ENCODE peak calls at places on chromosome 1, in eight cellular contexts. T, E, U, X, L, J, D and C are unnamed samples.

GRCh38 chr1:244102471-244102870 is 51.4 kb downstream of the ZBTB18 start:
- DNase-seq in J (no peak), X (no peak), T (no peak), E (no peak), U (no peak), L (no peak), D (no peak), C (no peak)

GRCh38 chr1:15618685-15619525 is 1.6 kb downstream of the DDI2 start:
- DNase-seq in T (no peak), U (peak; percentile 9), L (peak; percentile 91), X (peak; percentile 34), E (peak; percentile 56), D (no peak), J (peak; percentile 21), C (no peak)

GRCh38 chr1:213987422-213987875 is 324 bp upstream of the PROX1 start:
- DNase-seq in X (no peak), E (no peak), T (no peak), J (no peak), D (no peak), U (peak; percentile 30), L (no peak), C (no peak)

GRCh38 chr1:73998348-73998959 is 199.5 kb downstream of the LRRIQ3 start:
- DNase-seq in U (peak; percentile 50), L (peak; percentile 53), D (no peak), E (peak; percentile 5), X (no peak), J (peak; percentile 37), T (no peak), C (no peak)

GRCh38 chr1:182092336-182092735 is 30.8 kb upstream of the ZNF648 start:
- DNase-seq in U (no peak), X (no peak), E (no peak), D (no peak), J (peak; percentile 84), L (no peak), T (no peak), C (no peak)

GRCh38 chr1:29785554-29785953 is 549.2 kb downstream of the PTPRU start:
- DNase-seq in E (no peak), X (no peak), L (no peak), D (no peak), T (no peak), U (no peak), J (no peak), C (no peak)

GRCh38 chr1:19643602-19644419 is at the start of gene NBL1:
- DNase-seq in T (peak; percentile 83), J (peak; percentile 69), D (peak; percentile 89), U (peak; percentile 52), L (peak; percentile 76), E (peak; percentile 36), X (peak; percentile 55), C (peak; percentile 68)

GRCh38 chr1:9909222-9910046 is 635 bp downstream of the CTNNBIP1 start:
- DNase-seq in X (no peak), J (peak; percentile 36), T (peak; percentile 48), L (peak; percentile 74), E (no peak), U (peak; percentile 59), D (peak; percentile 74), C (peak; percentile 14)

GRCh38 chr1:54237656-54238055 is 37.7 kb downstream of the MRPL37 start:
- DNase-seq in J (peak; percentile 44), L (no peak), E (no peak), U (no peak), D (no peak), X (no peak), T (no peak), C (no peak)

GRCh38 chr1:226702957-226703831 is 35.9 kb downstream of the ITPKB start:
- DNase-seq in L (peak; percentile 34), D (peak; percentile 85), E (peak; percentile 15), U (peak; percentile 84), X (peak; percentile 54), J (peak; percentile 84), T (peak; percentile 78), C (peak; percentile 81)
- TF ChIP-seq CTCF in L (no peak), D (no peak), E (no peak), U (no peak), X (peak; percentile 32), J (no peak), T (no peak), C (no peak)

DNA sequence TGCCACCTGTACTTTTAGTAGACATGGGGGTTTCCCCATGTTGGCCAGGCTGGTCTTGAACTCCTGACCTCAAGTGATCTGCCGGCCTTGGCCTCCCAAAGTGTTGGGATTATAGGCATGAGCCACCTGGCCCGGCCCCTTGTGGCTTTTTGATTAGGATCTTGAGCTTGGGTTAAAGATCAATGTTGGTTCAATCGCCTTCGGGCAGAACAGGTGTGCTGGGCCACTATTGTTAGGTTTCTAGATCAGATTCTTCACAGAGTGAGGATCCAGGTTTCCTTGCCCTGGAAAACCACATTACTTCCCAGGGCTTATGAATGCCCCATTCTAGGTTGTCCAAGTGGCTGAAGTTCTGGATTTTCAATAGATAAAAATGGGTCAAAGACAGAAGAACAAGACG is 6.1 kb downstream of the ETV3 start:
- DNase-seq in T (no peak), U (no peak), D (no peak), L (no peak), X (no peak), E (no peak), J (no peak), C (no peak)
- TF ChIP-seq CTCF in T (no peak), U (no peak), D (no peak), L (no peak), X (no peak), E (no peak), J (no peak), C (no peak)

GRCh38 chr1:5949074-5949760 is 43.0 kb downstream of the NPHP4 start:
- DNase-seq in J (no peak), L (peak; percentile 5), T (no peak), U (no peak), D (no peak), E (no peak), X (no peak), C (no peak)
- TF ChIP-seq CTCF in J (peak; percentile 16), L (no peak), T (no peak), U (no peak), D (no peak), E (peak; percentile 35), X (no peak), C (no peak)

DNA sequence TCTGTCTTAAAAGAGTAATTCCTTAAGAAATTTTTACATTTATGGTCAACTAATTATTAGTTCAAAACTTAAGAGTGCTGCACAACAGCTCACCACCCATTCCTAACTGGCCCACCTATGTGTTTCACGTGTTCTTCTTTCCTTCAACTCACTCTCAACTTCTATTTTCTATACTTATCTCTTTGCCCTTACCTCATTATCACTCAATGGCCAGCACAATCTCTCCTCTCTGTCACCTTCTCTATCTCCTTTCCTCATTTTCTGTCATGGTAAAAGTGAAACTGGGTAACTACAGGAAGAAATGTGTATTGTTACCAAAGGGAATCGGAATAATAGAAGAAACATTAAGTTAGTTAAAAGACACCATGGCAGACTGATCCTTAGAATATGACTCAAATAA is 43.1 kb downstream of the DENND1B start:
- DNase-seq in D (no peak), E (no peak), J (no peak), T (no peak), X (no peak), L (no peak), U (no peak), C (no peak)
- TF ChIP-seq CTCF in D (no peak), E (no peak), J (no peak), T (no peak), X (no peak), L (no peak), U (no peak), C (no peak)

DNA sequence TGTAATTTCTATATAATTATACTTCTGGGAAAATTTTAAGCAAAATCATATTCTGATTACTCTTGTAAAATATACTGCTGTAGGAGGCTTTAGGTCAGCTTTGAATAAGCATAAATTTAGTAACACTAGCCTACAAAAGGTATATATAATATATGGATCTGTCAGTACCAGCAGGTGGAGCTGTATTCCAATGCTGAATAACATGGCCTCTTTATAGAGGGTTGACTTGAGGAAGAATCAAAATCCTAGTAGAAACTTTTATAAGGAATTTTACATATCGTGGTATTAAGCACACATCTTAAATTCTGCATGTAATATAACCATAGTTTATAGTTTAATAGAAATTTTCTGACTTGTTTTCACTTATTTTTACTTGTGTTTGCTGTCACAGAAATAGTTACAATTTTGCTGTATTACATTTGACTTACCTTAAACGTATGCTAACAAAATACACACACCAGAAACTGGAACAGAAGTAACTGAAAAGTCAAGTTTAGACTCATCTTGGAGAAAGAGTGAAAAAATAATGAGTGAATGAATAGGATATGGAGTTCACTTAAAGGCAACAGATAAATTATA is 79.3 kb downstream of the HMCN1 start:
- DNase-seq in X (peak; percentile 66), E (peak; percentile 61), U (peak; percentile 41), J (peak; percentile 56), L (peak; percentile 70), T (no peak), D (no peak), C (peak; percentile 48)
- TF ChIP-seq CTCF in X (peak; percentile 25), E (peak; percentile 93), U (peak; percentile 50), J (peak; percentile 65), L (peak; percentile 70), T (no peak), D (peak; percentile 39), C (peak; percentile 52)

GRCh38 chr1:3211582-3211981 is 142.6 kb downstream of the PRDM16 start:
- DNase-seq in X (no peak), E (no peak), L (no peak), U (no peak), D (no peak), T (no peak), J (no peak), C (no peak)
- TF ChIP-seq CTCF in X (no peak), E (no peak), L (no peak), U (no peak), D (no peak), T (no peak), J (no peak), C (no peak)

GRCh38 chr1:64470670-64471217 is 815 bp downstream of the CACHD1 start:
- DNase-seq in X (no peak), E (no peak), T (peak; percentile 46), U (peak; percentile 7), J (peak; percentile 29), L (peak; percentile 20), D (peak; percentile 67), C (peak; percentile 38)

GRCh38 chr1:64469614-64469976 is 334 bp upstream of the CACHD1 start:
- DNase-seq in L (peak; percentile 39), U (no peak), E (no peak), J (peak; percentile 24), D (no peak), T (no peak), X (no peak), C (no peak)

GRCh38 chr1:64469977-64470669 is at the start of gene CACHD1:
- DNase-seq in L (peak; percentile 77), J (peak; percentile 82), E (peak; percentile 74), U (peak; percentile 62), T (peak; percentile 84), D (peak; percentile 85), X (peak; percentile 64), C (peak; percentile 77)

GRCh38 chr1:64469121-64469520 is 808 bp upstream of the CACHD1 start:
- DNase-seq in L (peak; percentile 31), E (no peak), J (no peak), D (no peak), U (no peak), T (no peak), X (no peak), C (no peak)

GRCh38 chr1:64466033-64466432 is 3.9 kb upstream of the CACHD1 start:
- DNase-seq in J (no peak), X (no peak), T (no peak), U (no peak), L (no peak), D (no peak), E (no peak), C (no peak)
- TF ChIP-seq CTCF in J (no peak), X (no peak), T (no peak), U (no peak), L (no peak), D (no peak), E (no peak), C (no peak)